ENCODE peak calls at places on chromosomes 6 and 20, in ten cellular contexts. O, H, D, G, S, K, A, Z, U and V are unnamed samples.

GRCh38 chr6:54238407-54238806 is 69.8 kb upstream of the TINAG start:
- DNase-seq in O (no peak), H (no peak), D (no peak), G (peak), S (no peak), K (no peak), A (peak), Z (peak), U (peak), V (peak)

GRCh38 chr6:9484091-9484490 is 930.8 kb downstream of the TFAP2A start:
- DNase-seq in O (no peak), H (no peak), D (no peak), G (no peak), S (no peak), K (no peak), A (no peak), Z (no peak), U (peak), V (peak)

GRCh38 chr6:5905431-5906339 is 101.0 kb downstream of the NRN1 start:
- DNase-seq in O (no peak), H (no peak), D (no peak), G (peak), S (no peak), K (no peak), A (peak), Z (peak), U (peak), V (peak)

GRCh38 chr20:37841991-37842390 is 60.9 kb upstream of the VSTM2L start:
- DNase-seq in O (no peak), H (no peak), D (no peak), G (no peak), S (peak), K (no peak), A (no peak), Z (no peak), U (no peak), V (no peak)

GRCh38 chr6:710601-711571 is 17.9 kb upstream of the EXOC2 start:
- DNase-seq in O (no peak), H (peak), D (peak), G (peak), S (peak), K (peak), A (peak), Z (peak), U (peak), V (peak)

GRCh38 chr6:22411408-22412105 is 114.7 kb upstream of the PRL start:
- DNase-seq in O (no peak), H (no peak), D (no peak), G (peak), S (no peak), K (no peak), A (no peak), Z (peak), U (peak), V (peak)

GRCh38 chr20:44407402-44408184 is 52.1 kb downstream of the HNF4A start:
- DNase-seq in O (no peak), H (no peak), D (no peak), G (peak), S (no peak), K (no peak), A (peak), Z (peak), U (peak), V (no peak)

GRCh38 chr20:14310977-14311654 is 26.3 kb downstream of the FLRT3 start:
- DNase-seq in O (no peak), H (no peak), D (no peak), G (no peak), S (no peak), K (no peak), A (no peak), Z (peak), U (no peak), V (no peak)

GRCh38 chr20:52150440-52151258 is 40.9 kb downstream of the ZFP64 start:
- DNase-seq in O (no peak), H (peak), D (no peak), G (peak), S (peak), K (no peak), A (peak), Z (peak), U (peak), V (peak)

GRCh38 chr6:41460742-41461336 is 85.3 kb upstream of the FOXP4 start:
- DNase-seq in O (no peak), H (no peak), D (no peak), G (no peak), S (no peak), K (no peak), A (no peak), Z (no peak), U (peak), V (no peak)

GRCh38 chr6:26260791-26261484 is 104.1 kb upstream of the BTN3A2 start:
- DNase-seq in O (no peak), H (no peak), D (no peak), G (no peak), S (no peak), K (no peak), A (no peak), Z (no peak), U (no peak), V (no peak)

GRCh38 chr6:160532315-160532714 is 131.8 kb downstream of the LPA start:
- DNase-seq in O (no peak), H (no peak), D (no peak), G (no peak), S (no peak), K (no peak), A (no peak), Z (no peak), U (no peak), V (no peak)

GRCh38 chr20:31839782-31840487 is 5.5 kb downstream of the FOXS1 start:
- DNase-seq in O (no peak), H (no peak), D (no peak), G (peak), S (no peak), K (no peak), A (no peak), Z (no peak), U (peak), V (no peak)

GRCh38 chr20:19376451-19376971 is 164.1 kb downstream of the SLC24A3 start:
- DNase-seq in O (no peak), H (no peak), D (no peak), G (no peak), S (no peak), K (peak), A (no peak), Z (no peak), U (no peak), V (no peak)

GRCh38 chr6:158514176-158514575 is 45.7 kb upstream of the TMEM181 start:
- DNase-seq in O (no peak), H (no peak), D (no peak), G (no peak), S (no peak), K (no peak), A (no peak), Z (no peak), U (no peak), V (no peak)

GRCh38 chr20:38135641-38136420 is 29.2 kb downstream of the TGM2 start:
- DNase-seq in O (no peak), H (no peak), D (no peak), G (no peak), S (no peak), K (no peak), A (no peak), Z (no peak), U (no peak), V (no peak)

GRCh38 chr6:91088515-91088914 is 501.6 kb upstream of the MAP3K7 start:
- DNase-seq in O (no peak), H (no peak), D (no peak), G (no peak), S (no peak), K (no peak), A (no peak), Z (no peak), U (no peak), V (no peak)

GRCh38 chr6:52013035-52013434 is 74.4 kb downstream of the PKHD1 start:
- DNase-seq in O (no peak), H (no peak), D (no peak), G (no peak), S (no peak), K (no peak), A (no peak), Z (no peak), U (peak), V (no peak)

GRCh38 chr6:40879169-40879568 is 159.9 kb downstream of the UNC5CL start:
- DNase-seq in O (no peak), H (no peak), D (no peak), G (no peak), S (no peak), K (no peak), A (no peak), Z (no peak), U (no peak), V (no peak)

GRCh38 chr20:62813588-62813987 is 3.3 kb upstream of the COL9A3 start:
- DNase-seq in O (no peak), H (no peak), D (no peak), G (no peak), S (no peak), K (no peak), A (no peak), Z (no peak), U (no peak), V (no peak)

GRCh38 chr6:107928984-107929383 is 29.0 kb downstream of the SEC63 start:
- DNase-seq in O (no peak), H (no peak), D (no peak), G (no peak), S (no peak), K (no peak), A (no peak), Z (no peak), U (no peak), V (no peak)

GRCh38 chr6:31094389-31094881 is 17.9 kb downstream of the C6orf15 start:
- DNase-seq in O (no peak), H (peak), D (no peak), G (no peak), S (no peak), K (no peak), A (no peak), Z (no peak), U (no peak), V (peak)

GRCh38 chr20:44861547-44862006 is 23.9 kb upstream of the YWHAB start:
- DNase-seq in O (no peak), H (no peak), D (no peak), G (peak), S (no peak), K (no peak), A (no peak), Z (peak), U (peak), V (peak)

GRCh38 chr20:47244451-47244850 is 112.0 kb downstream of the ZMYND8 start:
- DNase-seq in O (peak), H (no peak), D (no peak), G (no peak), S (no peak), K (no peak), A (no peak), Z (no peak), U (no peak), V (peak)

GRCh38 chr6:72262254-72262653 is 359.6 kb upstream of the KCNQ5 start:
- DNase-seq in O (no peak), H (no peak), D (no peak), G (no peak), S (no peak), K (no peak), A (no peak), Z (no peak), U (no peak), V (no peak)

GRCh38 chr6:14661188-14661587 is 543.6 kb downstream of the CD83 start:
- DNase-seq in O (no peak), H (peak), D (peak), G (no peak), S (no peak), K (no peak), A (peak), Z (peak), U (no peak), V (no peak)

DNA sequence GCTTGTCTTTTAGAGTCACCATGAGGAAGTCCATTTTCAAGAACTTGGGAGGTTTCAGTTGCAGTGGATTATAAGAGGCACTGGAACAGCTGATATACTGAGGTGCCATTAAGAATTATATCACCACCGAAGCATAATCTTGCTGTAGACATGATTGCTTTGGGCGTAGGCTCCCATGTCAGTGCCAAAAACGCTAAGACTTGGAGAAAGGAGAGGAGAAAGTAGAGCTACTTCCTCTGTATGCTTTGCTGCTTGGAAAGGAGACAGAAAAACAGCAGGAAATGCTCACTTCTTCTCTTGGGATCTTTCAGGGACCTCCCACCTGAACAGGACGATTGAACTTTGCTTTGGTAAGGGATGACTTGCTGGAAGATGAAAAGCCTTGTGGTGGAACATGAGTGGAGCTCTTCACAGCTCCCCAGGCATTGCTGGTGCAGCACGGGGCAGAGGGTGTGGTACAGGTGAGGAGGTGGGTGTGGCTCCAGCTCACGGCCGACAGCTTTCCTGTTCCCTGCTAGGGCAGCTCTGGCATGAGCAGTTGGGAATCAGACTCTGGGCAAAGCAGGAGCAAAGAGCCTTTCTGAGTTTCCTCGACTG is 190.4 kb upstream of the JAG1 start:
- DNase-seq in O (no peak), H (no peak), D (no peak), G (no peak), S (no peak), K (no peak), A (peak), Z (no peak), U (peak), V (no peak)
- H3K4me3 ChIP-seq in O (no peak), H (no peak), D (no peak), G (no peak), S (no peak), K (no peak), A (no peak), Z (no peak), U (no peak), V (no peak)

GRCh38 chr6:118554698-118555097 is 6.6 kb downstream of the PLN start:
- DNase-seq in O (no peak), H (no peak), D (no peak), G (no peak), S (no peak), K (no peak), A (no peak), Z (no peak), U (no peak), V (no peak)

GRCh38 chr6:118548136-118548535 is at the start of gene PLN:
- DNase-seq in O (no peak), H (no peak), D (no peak), G (no peak), S (no peak), K (no peak), A (no peak), Z (no peak), U (no peak), V (no peak)

GRCh38 chr6:118551063-118551672 is 3.1 kb downstream of the PLN start:
- DNase-seq in O (no peak), H (peak), D (peak), G (peak), S (peak), K (no peak), A (peak), Z (peak), U (peak), V (peak)

GRCh38 chr6:118553132-118553531 is 5.0 kb downstream of the PLN start:
- DNase-seq in O (no peak), H (no peak), D (no peak), G (no peak), S (no peak), K (no peak), A (no peak), Z (no peak), U (no peak), V (no peak)

DNA sequence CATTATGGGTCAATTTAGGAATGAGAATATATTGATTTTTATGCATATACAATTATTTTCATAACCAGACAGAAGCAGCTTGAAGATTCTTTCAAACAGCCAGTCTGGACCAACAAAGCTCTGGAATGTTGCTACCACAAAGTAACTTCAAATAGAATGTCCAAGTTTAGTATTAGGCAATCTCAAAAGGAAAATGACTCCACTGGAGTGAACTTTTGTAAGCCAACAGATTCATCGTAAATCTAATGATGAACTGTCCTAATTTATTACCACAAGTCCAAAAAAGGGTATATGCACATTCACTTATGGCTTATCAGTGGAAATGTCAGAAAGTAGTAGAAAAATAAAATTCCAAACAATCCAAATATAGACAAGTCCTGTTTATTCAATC is 3.6 kb downstream of the PLN start:
- DNase-seq in O (no peak), H (no peak), D (no peak), G (peak), S (no peak), K (no peak), A (no peak), Z (peak), U (peak), V (peak)
- H3K4me3 ChIP-seq in O (no peak), H (no peak), D (no peak), G (no peak), S (no peak), K (no peak), A (no peak), Z (no peak), U (no peak), V (no peak)

GRCh38 chr6:29017428-29017802 is 12.3 kb upstream of the ZNF311 start:
- DNase-seq in O (no peak), H (no peak), D (no peak), G (no peak), S (no peak), K (no peak), A (no peak), Z (no peak), U (no peak), V (no peak)

GRCh38 chr6:29016559-29017427 is 11.7 kb upstream of the ZNF311 start:
- DNase-seq in O (peak), H (peak), D (peak), G (peak), S (peak), K (peak), A (peak), Z (peak), U (peak), V (peak)

GRCh38 chr6:29019629-29020028 is 14.5 kb upstream of the ZNF311 start:
- DNase-seq in O (no peak), H (no peak), D (no peak), G (no peak), S (no peak), K (no peak), A (no peak), Z (no peak), U (no peak), V (no peak)

GRCh38 chr6:29011276-29011734 is 6.2 kb upstream of the ZNF311 start:
- DNase-seq in O (no peak), H (peak), D (no peak), G (peak), S (peak), K (peak), A (peak), Z (peak), U (peak), V (peak)

GRCh38 chr6:29014729-29015608 is 9.9 kb upstream of the ZNF311 start:
- DNase-seq in O (no peak), H (no peak), D (no peak), G (no peak), S (no peak), K (peak), A (no peak), Z (no peak), U (peak), V (peak)
- H3K4me3 ChIP-seq in O (no peak), H (no peak), D (no peak), G (peak), S (no peak), K (peak), A (no peak), Z (no peak), U (peak), V (peak)

GRCh38 chr6:28353981-28354676 is 4.4 kb downstream of the ZKSCAN3 start:
- DNase-seq in O (no peak), H (peak), D (no peak), G (peak), S (no peak), K (peak), A (no peak), Z (peak), U (peak), V (no peak)
- H3K4me3 ChIP-seq in O (no peak), H (no peak), D (no peak), G (no peak), S (no peak), K (peak), A (no peak), Z (no peak), U (peak), V (no peak)

DNA sequence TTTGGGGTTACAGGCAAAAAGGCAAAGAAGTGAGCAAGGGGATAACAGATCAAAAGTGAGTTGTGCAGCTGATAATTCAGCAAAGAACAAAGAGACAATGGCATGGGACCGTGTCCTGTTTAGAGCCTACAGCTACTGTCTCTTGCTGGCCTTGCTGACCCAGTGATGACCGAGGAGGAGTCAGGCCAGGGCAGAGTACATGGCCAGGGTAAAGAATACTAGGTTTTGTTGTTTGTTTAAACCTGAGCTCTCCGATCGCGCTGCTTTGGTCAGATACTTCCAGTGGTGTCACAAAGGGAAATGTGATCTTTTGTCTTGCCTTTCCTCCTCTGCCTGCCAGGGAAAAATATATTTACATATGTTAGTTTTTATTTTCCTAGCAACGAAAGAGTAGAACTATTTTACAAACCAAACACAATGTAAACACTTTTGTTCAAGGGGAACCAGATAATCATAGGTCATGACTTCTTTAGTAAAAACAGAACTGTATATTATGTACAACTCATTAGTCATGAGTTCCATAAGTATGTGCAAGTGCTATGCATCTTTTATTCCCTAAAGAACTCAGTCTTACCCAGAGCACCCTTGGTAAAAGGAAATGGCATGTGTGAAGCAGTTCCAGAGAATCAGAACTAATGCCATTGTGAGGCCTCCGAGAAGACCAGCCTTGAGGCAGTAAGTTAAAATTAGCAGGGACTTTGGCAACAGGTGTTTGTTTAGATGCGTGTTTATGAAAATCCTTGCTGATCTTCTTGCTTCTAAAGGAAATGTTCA is 204.4 kb downstream of the NKAIN2 start:
- DNase-seq in O (no peak), H (no peak), D (no peak), G (peak), S (no peak), K (no peak), A (no peak), Z (no peak), U (no peak), V (peak)
- H3K4me3 ChIP-seq in O (no peak), H (no peak), D (no peak), G (no peak), S (no peak), K (no peak), A (no peak), Z (no peak), U (no peak), V (no peak)